ENCODE peak calls at places on chromosomes 1 and 21, in six cellular contexts. T, S, N, M, O and C are unnamed samples.

GRCh38 chr21:31731112-31731801 is 661 bp downstream of the SCAF4 start:
- DNase-seq in S (no peak), T (peak), O (no peak), M (peak), N (no peak), C (peak)

GRCh38 chr1:29845910-29846309 is 609.6 kb downstream of the PTPRU start:
- DNase-seq in N (no peak), M (no peak), T (no peak), S (no peak), O (no peak), C (no peak)

GRCh38 chr1:114597949-114598348 is 16.5 kb upstream of the BCAS2 start:
- DNase-seq in O (no peak), M (no peak), T (no peak), S (no peak), N (no peak), C (no peak)

GRCh38 chr1:115277276-115277675 is 60.8 kb downstream of the NGF start:
- DNase-seq in N (no peak), S (no peak), O (peak), M (no peak), T (peak), C (no peak)

GRCh38 chr21:33844890-33845205 is 70.8 kb downstream of the ATP5PO start:
- DNase-seq in T (no peak), N (no peak), S (no peak), O (no peak), M (no peak), C (no peak)

GRCh38 chr1:50915621-50916020 is 44.4 kb downstream of the FAF1 start:
- DNase-seq in O (no peak), S (no peak), M (no peak), N (no peak), T (no peak), C (no peak)

GRCh38 chr1:180042994-180043622 is 88.5 kb downstream of the CEP350 start:
- DNase-seq in S (peak), O (no peak), M (no peak), T (peak), N (no peak), C (peak)

GRCh38 chr1:233005703-233006102 is 55.3 kb downstream of the NTPCR start:
- DNase-seq in O (peak), S (peak), M (no peak), N (peak), T (peak), C (peak)

GRCh38 chr1:161114556-161114955 is 3.3 kb downstream of the PFDN2 start:
- DNase-seq in N (no peak), S (no peak), O (no peak), T (peak), M (no peak), C (no peak)

GRCh38 chr1:239308701-239309333 is 77.6 kb upstream of the CHRM3 start:
- DNase-seq in T (peak), S (no peak), N (peak), M (no peak), O (no peak), C (peak)

GRCh38 chr1:200638073-200638472 is 17.5 kb upstream of the KIF14 start:
- DNase-seq in S (no peak), T (no peak), M (no peak), N (no peak), O (no peak), C (no peak)

GRCh38 chr1:49356594-49356993 is 579.9 kb upstream of the BEND5 start:
- DNase-seq in M (no peak), S (no peak), T (no peak), O (no peak), N (no peak), C (no peak)

GRCh38 chr1:201539561-201540404 is 856 bp downstream of the NAV1 start:
- DNase-seq in M (peak), N (peak), O (no peak), T (peak), S (no peak), C (no peak)